ENCODE peak calls at places on chromosomes 4 and X, in seven cellular contexts. Z is dorsolateral prefrontal cortex, X is caudate nucleus, M is right atrium auricular region, A is epithelial cell of esophagus, I is globus pallidus, S is right cardiac atrium. F is an unnamed sample.

GRCh38 chr4:16909245-16909644 is 10.8 kb upstream of the LDB2 start:
- DNase-seq in S (no peak), I (no peak), Z (no peak), M (no peak), X (no peak), A (no peak), F (no peak)

GRCh38 chr4:18844726-18845125 is 823.2 kb upstream of the LCORL start:
- DNase-seq in I (no peak), Z (no peak), X (no peak), M (no peak), S (no peak), A (peak), F (no peak)

GRCh38 chrX:70481424-70481823 is 36.8 kb downstream of the DLG3 start:
- DNase-seq in A (no peak), I (no peak), M (no peak), S (no peak), Z (no peak), X (no peak), F (no peak)

GRCh38 chr4:41977709-41978108 is 3.8 kb upstream of the DCAF4L1 start:
- DNase-seq in X (no peak), A (peak), S (no peak), I (no peak), M (no peak), Z (no peak), F (no peak)

GRCh38 chrX:81259008-81259713 is 57.3 kb downstream of the SH3BGRL start:
- DNase-seq in S (no peak), M (no peak), Z (no peak), A (no peak), I (no peak), X (no peak), F (no peak)

GRCh38 chrX:153638041-153638371 is 9.0 kb upstream of the DUSP9 start:
- DNase-seq in S (no peak), I (no peak), X (no peak), Z (no peak), A (no peak), M (no peak), F (no peak)

GRCh38 chrX:48474127-48474526 is 1.9 kb upstream of the FTSJ1 start:
- DNase-seq in I (no peak), S (no peak), M (no peak), X (no peak), A (peak), Z (no peak), F (no peak)

GRCh38 chrX:39766882-39767281 is 330.9 kb downstream of the BCOR start:
- DNase-seq in A (no peak), S (peak), X (no peak), I (no peak), M (no peak), Z (no peak), F (no peak)

GRCh38 chr4:54274264-54274663 is 45.2 kb downstream of the PDGFRA start:
- DNase-seq in S (no peak), I (no peak), X (no peak), A (no peak), M (no peak), Z (no peak), F (no peak)

GRCh38 chr4:12949719-12950118 is 534.4 kb downstream of the RAB28 start:
- DNase-seq in I (no peak), A (no peak), M (no peak), Z (no peak), S (no peak), X (no peak), F (no peak)

GRCh38 chr4:30717208-30718020 is 2.8 kb upstream of the PCDH7 start:
- DNase-seq in M (no peak), X (peak), A (peak), S (peak), I (peak), Z (peak), F (peak)

GRCh38 chr4:139564502-139564901 is 8.5 kb upstream of the SETD7 start:
- DNase-seq in Z (no peak), X (no peak), M (no peak), S (no peak), A (no peak), I (no peak), F (no peak)

GRCh38 chr4:92234393-92235176 is 69.2 kb upstream of the GRID2 start:
- DNase-seq in A (peak), I (no peak), M (no peak), S (no peak), X (no peak), Z (no peak), F (no peak)

GRCh38 chr4:107893171-107894137 is 37.9 kb upstream of the CYP2U1 start:
- DNase-seq in X (no peak), Z (no peak), I (no peak), A (peak), M (no peak), S (no peak), F (no peak)

GRCh38 chr4:683982-684571 is 4.9 kb downstream of the SLC49A3 start:
- DNase-seq in I (peak), M (no peak), A (peak), X (peak), Z (peak), S (peak), F (peak)

GRCh38 chr4:138305055-138305454 is 62.9 kb upstream of the SLC7A11 start:
- DNase-seq in X (no peak), Z (no peak), A (no peak), S (no peak), M (no peak), I (no peak), F (no peak)

GRCh38 chr4:89860971-89861370 is 24.0 kb upstream of the SNCA start:
- DNase-seq in A (no peak), X (no peak), M (no peak), S (no peak), I (no peak), Z (no peak), F (no peak)

GRCh38 chrX:42149281-42149680 is 225.9 kb upstream of the CASK start:
- DNase-seq in S (no peak), M (no peak), X (no peak), A (no peak), Z (no peak), I (no peak), F (no peak)

GRCh38 chr4:133145758-133146157 is 3.3 kb upstream of the PCDH10 start:
- DNase-seq in I (no peak), M (no peak), Z (no peak), X (no peak), S (no peak), A (no peak), F (no peak)

GRCh38 chr4:184728858-184729257 is 5.0 kb downstream of the CENPU start:
- DNase-seq in S (no peak), A (peak), I (no peak), M (no peak), Z (no peak), X (no peak), F (no peak)

GRCh38 chr4:3517731-3518510 is 14.3 kb downstream of the LRPAP1 start:
- DNase-seq in M (no peak), S (no peak), Z (no peak), X (no peak), I (no peak), A (no peak), F (no peak)

GRCh38 chr4:7041246-7041645 is 1.9 kb upstream of the TADA2B start:
- DNase-seq in X (no peak), A (no peak), S (no peak), M (no peak), I (no peak), Z (no peak), F (no peak)

GRCh38 chr4:112704991-112705845 is 68.3 kb downstream of the LARP7 start:
- DNase-seq in M (peak), S (peak), Z (peak), I (peak), X (no peak), A (peak), F (peak)

GRCh38 chr4:165343353-165344191 is 16.1 kb downstream of the MSMO1 start:
- DNase-seq in X (no peak), A (peak), Z (no peak), S (no peak), M (no peak), I (no peak), F (no peak)

GRCh38 chrX:68284281-68284904 is 148.9 kb downstream of the OPHN1 start:
- DNase-seq in Z (no peak), I (no peak), S (no peak), X (no peak), A (no peak), M (no peak), F (no peak)

GRCh38 chrX:16993791-16994318 is 47.4 kb downstream of the REPS2 start:
- DNase-seq in I (peak), M (no peak), A (peak), X (no peak), Z (no peak), S (no peak), F (no peak)

GRCh38 chr4:121656269-121656641 is 40.5 kb downstream of the ANXA5 start:
- DNase-seq in A (peak), S (peak), Z (no peak), I (peak), X (peak), M (no peak), F (no peak)

GRCh38 chr4:2850966-2851782 is 7.5 kb downstream of the ADD1 start:
- DNase-seq in S (no peak), I (no peak), Z (no peak), A (no peak), X (no peak), M (no peak), F (no peak)

GRCh38 chr4:164442167-164442566 is 311.8 kb upstream of the SMIM31 start:
- DNase-seq in Z (no peak), A (peak), I (no peak), X (no peak), M (no peak), S (no peak), F (no peak)

GRCh38 chr4:84968936-84969335 is 2.4 kb upstream of the WDFY3 start:
- DNase-seq in X (no peak), S (no peak), M (no peak), A (no peak), I (no peak), Z (no peak), F (no peak)

GRCh38 chr4:83074086-83074704 is 39.2 kb downstream of the COPS4 start:
- DNase-seq in A (peak), X (no peak), I (peak), Z (no peak), S (no peak), M (no peak), F (peak)

GRCh38 chrX:7946960-7947359 is 19.7 kb upstream of the PNPLA4 start:
- DNase-seq in Z (no peak), X (no peak), I (no peak), A (no peak), M (no peak), S (no peak), F (no peak)

GRCh38 chrX:115410731-115411435 is 121.4 kb downstream of the LUZP4 start:
- DNase-seq in I (no peak), M (no peak), S (no peak), X (no peak), A (no peak), Z (no peak), F (no peak)

GRCh38 chr4:154999950-155000578 is 208.4 kb upstream of the NPY2R start:
- DNase-seq in X (no peak), M (no peak), S (no peak), A (no peak), I (no peak), Z (no peak), F (no peak)

GRCh38 chr4:17095771-17096170 is 197.3 kb upstream of the LDB2 start:
- DNase-seq in A (no peak), X (no peak), S (no peak), M (no peak), I (no peak), Z (no peak), F (no peak)

GRCh38 chrX:15946783-15947550 is 92.4 kb upstream of the AP1S2 start:
- DNase-seq in Z (no peak), I (no peak), S (no peak), M (no peak), X (no peak), A (peak), F (no peak)